ENCODE peak calls at places on chromosomes 6 and 20, in ten cellular contexts. U, T, G, R, P, E, V, D, X and O are unnamed samples.
A peak's percentile ranks its signal among the peaks of the same experiment; 100 is the strongest.

GRCh38 chr6:102841055-102841454 is 1447.5 kb downstream of the GRIK2 start:
- DNase-seq in U (no peak), R (no peak), X (no peak), T (no peak), G (no peak), P (no peak), D (no peak), E (no peak), V (no peak), O (no peak)

GRCh38 chr6:33925869-33926268 is 122.1 kb upstream of the MLN start:
- DNase-seq in E (no peak), G (no peak), U (no peak), D (no peak), P (no peak), T (no peak), V (no peak), X (no peak), R (no peak), O (no peak)

GRCh38 chr6:149414822-149415221 is 14.8 kb downstream of the SUMO4 start:
- DNase-seq in X (no peak), R (no peak), T (no peak), E (no peak), D (no peak), U (no peak), P (no peak), G (no peak), V (no peak), O (no peak)

GRCh38 chr6:71621918-71622519 is 264.3 kb upstream of the RIMS1 start:
- DNase-seq in V (peak; percentile 19), P (peak; percentile 33), R (no peak), D (no peak), U (peak; percentile 25), T (no peak), E (no peak), X (peak; percentile 28), G (no peak), O (no peak)

GRCh38 chr20:35901678-35902544 is 52.4 kb downstream of the SCAND1 start:
- DNase-seq in U (peak; percentile 85), R (no peak), X (peak; percentile 83), P (peak; percentile 83), E (peak; percentile 76), G (no peak), V (no peak), T (no peak), D (no peak), O (no peak)

GRCh38 chr20:63740070-63740500 is 509 bp downstream of the SLC2A4RG start:
- DNase-seq in D (no peak), T (no peak), V (peak; percentile 85), R (no peak), U (peak; percentile 26), X (peak; percentile 63), E (no peak), P (peak; percentile 14), G (peak; percentile 66), O (peak; percentile 49)

GRCh38 chr6:30988209-30988825 is 4.8 kb downstream of the MUC21 start:
- DNase-seq in G (no peak), D (no peak), X (no peak), E (no peak), R (no peak), T (no peak), V (no peak), U (no peak), P (no peak), O (no peak)

GRCh38 chr6:95589067-95589466 is 11.7 kb downstream of the MANEA start:
- DNase-seq in E (no peak), T (no peak), V (no peak), X (peak; percentile 5), U (no peak), P (no peak), R (no peak), D (no peak), G (no peak), O (no peak)

GRCh38 chr6:46243754-46244153 is 73.0 kb upstream of the ENPP5 start:
- DNase-seq in V (no peak), R (peak; percentile 15), U (no peak), G (no peak), P (no peak), X (no peak), T (no peak), D (no peak), E (no peak), O (no peak)

GRCh38 chr6:22149081-22149480 is 147.8 kb downstream of the PRL start:
- DNase-seq in X (peak; percentile 70), G (no peak), P (no peak), E (no peak), R (no peak), T (no peak), D (no peak), U (no peak), V (no peak), O (no peak)

GRCh38 chr6:164048840-164049239 is 634.3 kb downstream of the QKI start:
- DNase-seq in D (no peak), G (no peak), V (no peak), E (no peak), P (no peak), R (no peak), U (peak; percentile 54), T (no peak), X (no peak), O (no peak)

GRCh38 chr6:445571-446417 is 54.2 kb downstream of the IRF4 start:
- DNase-seq in T (no peak), V (no peak), U (no peak), X (no peak), P (no peak), D (no peak), R (no peak), E (no peak), G (peak; percentile 41), O (no peak)

GRCh38 chr6:1526689-1527088 is 83.0 kb upstream of the FOXC1 start:
- DNase-seq in X (peak; percentile 55), U (peak; percentile 3), P (no peak), T (no peak), E (no peak), R (no peak), D (no peak), G (no peak), V (no peak), O (no peak)

GRCh38 chr6:39362487-39362865 is 40.0 kb upstream of the KCNK16 start:
- DNase-seq in E (no peak), U (peak; percentile 10), R (no peak), D (no peak), T (no peak), X (peak; percentile 4), P (no peak), G (no peak), V (peak; percentile 73), O (no peak)

GRCh38 chr20:2955257-2955950 is 82.1 kb downstream of the PTPRA start:
- DNase-seq in U (no peak), D (no peak), T (no peak), V (no peak), R (no peak), E (no peak), G (no peak), X (peak; percentile 80), P (no peak), O (no peak)

GRCh38 chr6:158663465-158664167 is 13.8 kb downstream of the SYTL3 start:
- DNase-seq in X (peak; percentile 25), P (peak; percentile 82), E (no peak), U (no peak), V (no peak), T (no peak), D (no peak), G (no peak), R (no peak), O (no peak)

GRCh38 chr6:46217671-46218131 is 46.9 kb upstream of the ENPP5 start:
- DNase-seq in P (no peak), U (peak; percentile 44), G (no peak), E (no peak), D (no peak), T (no peak), X (no peak), V (no peak), R (no peak), O (no peak)

GRCh38 chr6:139841794-139842215 is 467.4 kb upstream of the CITED2 start:
- DNase-seq in E (no peak), P (no peak), V (no peak), T (no peak), X (no peak), U (no peak), R (no peak), G (no peak), D (no peak), O (no peak)

GRCh38 chr6:160027931-160028330 is 59.0 kb downstream of the IGF2R start:
- DNase-seq in T (no peak), X (no peak), E (no peak), D (no peak), V (no peak), P (no peak), R (no peak), G (no peak), U (no peak), O (no peak)

GRCh38 chr20:8414611-8415274 is 282.7 kb downstream of the PLCB1 start:
- DNase-seq in P (peak; percentile 43), G (no peak), X (no peak), V (no peak), U (peak; percentile 71), R (no peak), D (no peak), E (no peak), T (no peak), O (no peak)

GRCh38 chr6:157527471-157527907 is 146.5 kb downstream of the ZDHHC14 start:
- DNase-seq in X (no peak), D (no peak), V (no peak), E (no peak), U (peak; percentile 91), G (peak; percentile 83), P (no peak), T (no peak), R (no peak), O (no peak)

GRCh38 chr6:93424303-93425064 is 5.1 kb upstream of the EPHA7 start:
- DNase-seq in P (peak; percentile 26), V (peak; percentile 20), E (no peak), X (no peak), T (no peak), R (no peak), D (no peak), G (no peak), U (peak; percentile 37), O (no peak)

GRCh38 chr6:148064406-148065134 is 278.1 kb upstream of the SASH1 start:
- DNase-seq in V (no peak), G (no peak), E (no peak), X (peak; percentile 59), P (no peak), T (no peak), D (no peak), U (peak; percentile 83), R (no peak), O (no peak)

GRCh38 chr6:14129572-14129971 is 12.0 kb downstream of the CD83 start:
- DNase-seq in T (peak; percentile 15), V (peak; percentile 80), R (no peak), E (peak; percentile 7), X (peak; percentile 72), U (peak; percentile 82), P (peak; percentile 71), G (peak; percentile 60), D (peak; percentile 30), O (no peak)

GRCh38 chr6:87722831-87723726 is 21.0 kb upstream of the AKIRIN2 start:
- DNase-seq in E (peak; percentile 98), G (peak; percentile 77), P (peak; percentile 94), R (peak; percentile 67), U (peak; percentile 95), X (peak; percentile 99), V (peak; percentile 76), D (no peak), T (no peak), O (no peak)

GRCh38 chr6:93416575-93417420 is 2.6 kb downstream of the EPHA7 start:
- DNase-seq in E (no peak), G (no peak), X (peak; percentile 80), U (peak; percentile 12), V (peak; percentile 79), T (no peak), P (no peak), D (peak; percentile 48), R (peak; percentile 13), O (no peak)

GRCh38 chr6:70973591-70973990 is 16.7 kb upstream of the B3GAT2 start:
- DNase-seq in D (no peak), E (no peak), P (peak; percentile 1), V (no peak), R (no peak), G (no peak), X (no peak), U (no peak), T (no peak), O (no peak)